ENCODE peak calls at places on chromosomes 11 and 22, in ten cellular contexts. R is naive thymus-derived CD8-positive, alpha-beta T cell; H is activated naive CD4-positive, alpha-beta T cell; U is globus pallidus; Y is posterior cingulate gyrus; D is CD4-positive, CD25-positive, alpha-beta regulatory T cell; G is HTR-8/SVneo; V is A549; W is cardiac muscle cell; F is NCI-H1436 treated with DMSO at 0.1 percent for 48 hours. C is an unnamed sample.

GRCh38 chr22:37465721-37466120 is 20.5 kb downstream of the MFNG start:
- DNase-seq in V (no peak), D (no peak), W (no peak), Y (no peak), U (no peak), H (no peak), R (no peak), G (no peak), F (no peak), C (no peak)

GRCh38 chr11:35629511-35629910 is 11.3 kb downstream of the FJX1 start:
- DNase-seq in G (no peak), F (no peak), H (no peak), V (no peak), Y (no peak), R (no peak), D (no peak), U (no peak), W (no peak), C (no peak)

GRCh38 chr11:44025727-44026126 is 22.1 kb upstream of the ACCSL start:
- DNase-seq in D (no peak), W (no peak), Y (no peak), V (no peak), G (no peak), R (no peak), U (no peak), F (no peak), H (no peak), C (no peak)

GRCh38 chr22:20268350-20269012 is 363 bp upstream of the RTN4R start:
- DNase-seq in U (no peak), D (peak; percentile 45), W (peak; percentile 50), G (no peak), Y (no peak), F (no peak), H (no peak), V (peak; percentile 7), R (peak; percentile 62), C (peak; percentile 56)

GRCh38 chr11:104529213-104529612 is 365.3 kb upstream of the PDGFD start:
- DNase-seq in R (no peak), V (no peak), W (peak; percentile 36), Y (no peak), D (no peak), G (no peak), F (no peak), H (no peak), U (no peak), C (no peak)

GRCh38 chr22:40421082-40421350 is 50.6 kb downstream of the SGSM3 start:
- DNase-seq in F (no peak), D (no peak), W (no peak), Y (no peak), V (no peak), H (no peak), G (no peak), U (no peak), R (no peak), C (no peak)

GRCh38 chr11:64013141-64013896 is 22.4 kb upstream of the FLRT1 start:
- DNase-seq in R (no peak), Y (no peak), V (no peak), D (no peak), H (no peak), U (no peak), W (no peak), F (no peak), G (no peak), C (no peak)

GRCh38 chr11:6457581-6458320 is 16.0 kb downstream of the TRIM3 start:
- DNase-seq in D (no peak), G (no peak), U (no peak), Y (no peak), H (no peak), W (no peak), V (no peak), R (no peak), F (no peak), C (no peak)

GRCh38 chr11:44178381-44178780 is 82.9 kb downstream of the EXT2 start:
- DNase-seq in V (no peak), G (peak; percentile 60), U (no peak), H (no peak), R (no peak), W (peak; percentile 49), F (no peak), Y (no peak), D (no peak), C (peak; percentile 63)

GRCh38 chr22:50179937-50180726 is 5.6 kb upstream of the TRABD start:
- DNase-seq in V (no peak), W (no peak), D (no peak), F (no peak), U (no peak), G (no peak), R (no peak), Y (no peak), H (no peak), C (no peak)

GRCh38 chr11:110147965-110148709 is 54.9 kb downstream of the ZC3H12C start:
- DNase-seq in V (peak; percentile 29), W (peak; percentile 93), U (no peak), D (no peak), H (no peak), Y (no peak), R (no peak), G (peak; percentile 32), F (no peak), C (peak; percentile 84)

GRCh38 chr11:17343907-17344306 is 7.7 kb upstream of the NCR3LG1 start:
- DNase-seq in D (no peak), G (no peak), U (no peak), R (no peak), V (no peak), F (no peak), W (peak; percentile 85), Y (no peak), H (no peak), C (peak; percentile 76)

GRCh38 chr11:59754494-59754858 is 700 bp upstream of the STX3 start:
- DNase-seq in W (no peak), U (peak; percentile 27), Y (no peak), D (peak; percentile 44), F (no peak), H (no peak), V (no peak), R (peak; percentile 15), G (no peak), C (peak; percentile 36)

GRCh38 chr11:65911682-65912568 is 6.9 kb downstream of the C11orf68 start:
- DNase-seq in V (peak; percentile 68), R (no peak), Y (no peak), W (peak; percentile 82), U (no peak), F (no peak), D (no peak), G (peak; percentile 96), H (no peak), C (peak; percentile 98)

GRCh38 chr22:32752868-32753520 is 48.5 kb upstream of the TIMP3 start:
- DNase-seq in G (peak; percentile 54), F (no peak), D (no peak), R (no peak), V (no peak), W (peak; percentile 79), H (no peak), U (no peak), Y (no peak), C (peak; percentile 85)

GRCh38 chr11:33724644-33725035 is 11.6 kb downstream of the CD59 start:
- DNase-seq in U (peak; percentile 70), Y (no peak), R (no peak), G (no peak), F (no peak), V (no peak), D (no peak), W (peak; percentile 88), H (no peak), C (peak; percentile 64)

GRCh38 chr11:130854483-130854882 is 61.8 kb downstream of the SNX19 start:
- DNase-seq in Y (no peak), H (no peak), G (no peak), V (no peak), F (no peak), D (no peak), W (no peak), R (no peak), U (no peak), C (no peak)

GRCh38 chr11:48109046-48109666 is 107.5 kb upstream of the OR4B1 start:
- DNase-seq in R (peak; percentile 44), V (peak; percentile 71), H (no peak), Y (no peak), W (peak; percentile 71), U (peak; percentile 68), G (peak; percentile 73), F (no peak), D (peak; percentile 71), C (peak; percentile 69)

GRCh38 chr22:17130199-17130598 is 9.0 kb upstream of the TMEM121B start:
- DNase-seq in W (no peak), Y (no peak), H (no peak), G (no peak), F (no peak), U (no peak), V (no peak), R (no peak), D (no peak), C (peak; percentile 57)

GRCh38 chr22:40238425-40239344 is 61.0 kb downstream of the TNRC6B start:
- DNase-seq in V (peak; percentile 49), F (no peak), R (no peak), G (peak; percentile 65), Y (no peak), U (no peak), D (no peak), H (no peak), W (peak; percentile 84), C (peak; percentile 83)

GRCh38 chr22:38148252-38148651 is 33.4 kb downstream of the PLA2G6 start:
- DNase-seq in Y (no peak), D (no peak), R (no peak), F (no peak), U (no peak), H (no peak), V (no peak), G (no peak), W (peak; percentile 62), C (peak; percentile 65)

GRCh38 chr11:1518301-1518700 is 31.7 kb upstream of the MOB2 start:
- DNase-seq in D (no peak), G (no peak), F (no peak), Y (no peak), R (no peak), V (no peak), W (no peak), U (no peak), H (no peak), C (no peak)

GRCh38 chr11:17067417-17067816 is 10.1 kb downstream of the RPS13 start:
- DNase-seq in R (no peak), F (no peak), U (no peak), D (no peak), V (no peak), Y (no peak), G (no peak), H (no peak), W (no peak), C (no peak)

GRCh38 chr22:36736701-36737320 is 33.3 kb upstream of the CACNG2 start:
- DNase-seq in H (no peak), W (no peak), Y (no peak), F (no peak), D (no peak), R (no peak), G (no peak), U (no peak), V (no peak), C (no peak)